ENCODE peak calls at places on chromosome 17, in six cellular contexts. T is fibroblast of the aortic adventitia, B is AG09319, M is lower lobe of right lung, K is lung, O is nephron progenitor cell. F is an unnamed sample.

GRCh38 chr17:28552201-28552999 is at the start of gene UNC119:
- DNase-seq in T (peak; percentile 47), B (peak; percentile 18), M (peak; percentile 88), K (peak; percentile 69), O (peak; percentile 90), F (peak; percentile 95)

GRCh38 chr17:39147221-39148185 is 3.9 kb downstream of the PLXDC1 start:
- DNase-seq in T (no peak), B (no peak), M (no peak), K (no peak), O (no peak), F (no peak)

GRCh38 chr17:17710728-17711541 is 29.7 kb downstream of the RAI1 start:
- DNase-seq in T (peak; percentile 82), B (peak; percentile 45), M (peak; percentile 92), K (peak; percentile 93), O (peak; percentile 62), F (no peak)

GRCh38 chr17:41466988-41467387 is at the start of gene KRT32:
- DNase-seq in T (no peak), B (no peak), M (no peak), K (no peak), O (no peak), F (no peak)

GRCh38 chr17:32901743-32902142 is 24.8 kb upstream of the MYO1D start:
- DNase-seq in T (no peak), B (no peak), M (no peak), K (no peak), O (no peak), F (no peak)

GRCh38 chr17:45719335-45720071 is 64.6 kb upstream of the CRHR1 start:
- DNase-seq in T (peak; percentile 38), B (peak; percentile 10), M (no peak), K (no peak), O (no peak), F (no peak)

GRCh38 chr17:77734371-77735050 is 224.0 kb upstream of the TNRC6C start:
- DNase-seq in T (peak; percentile 67), B (peak; percentile 46), M (peak; percentile 70), K (peak; percentile 80), O (peak; percentile 71), F (no peak)

GRCh38 chr17:58302171-58302918 is 21.6 kb upstream of the MPO start:
- DNase-seq in T (no peak), B (no peak), M (peak; percentile 18), K (peak; percentile 27), O (no peak), F (no peak)

GRCh38 chr17:38958756-38959155 is 8.4 kb downstream of the FBXO47 start:
- DNase-seq in T (peak; percentile 68), B (no peak), M (no peak), K (no peak), O (no peak), F (no peak)

GRCh38 chr17:49191407-49191916 is 18.9 kb downstream of the GNGT2 start:
- DNase-seq in T (no peak), B (peak; percentile 8), M (no peak), K (no peak), O (no peak), F (peak; percentile 39)

GRCh38 chr17:65332375-65332774 is 195.2 kb downstream of the RGS9 start:
- DNase-seq in T (peak; percentile 43), B (no peak), M (no peak), K (no peak), O (no peak), F (no peak)

GRCh38 chr17:59413014-59413725 is 81.7 kb downstream of the YPEL2 start:
- DNase-seq in T (no peak), B (no peak), M (no peak), K (no peak), O (no peak), F (no peak)

GRCh38 chr17:16477255-16477654 is 14.7 kb downstream of the LRRC75A start:
- DNase-seq in T (peak; percentile 91), B (peak; percentile 47), M (no peak), K (no peak), O (no peak), F (no peak)

GRCh38 chr17:7263071-7263800 is 958 bp upstream of the CLDN7 start:
- DNase-seq in T (no peak), B (no peak), M (peak; percentile 82), K (peak; percentile 79), O (peak; percentile 61), F (peak; percentile 40)

GRCh38 chr17:74852237-74853047 is 7.2 kb downstream of the GRIN2C start:
- DNase-seq in T (no peak), B (no peak), M (peak; percentile 62), K (no peak), O (peak; percentile 81), F (peak; percentile 94)

GRCh38 chr17:77119668-77120301 is 21.0 kb upstream of the SEC14L1 start:
- DNase-seq in T (no peak), B (no peak), M (no peak), K (no peak), O (no peak), F (no peak)

GRCh38 chr17:74775409-74776043 is 619 bp downstream of the NAT9 start:
- DNase-seq in T (no peak), B (no peak), M (no peak), K (no peak), O (no peak), F (no peak)

GRCh38 chr17:14797021-14797420 is 468.1 kb downstream of the PMP22 start:
- DNase-seq in T (no peak), B (no peak), M (no peak), K (no peak), O (no peak), F (no peak)

GRCh38 chr17:67293251-67294203 is 48.5 kb upstream of the HELZ start:
- DNase-seq in T (peak; percentile 48), B (peak; percentile 3), M (peak; percentile 80), K (peak; percentile 65), O (peak; percentile 66), F (peak; percentile 87)

GRCh38 chr17:1576500-1576899 is 13.9 kb upstream of the PITPNA start:
- DNase-seq in T (no peak), B (no peak), M (no peak), K (no peak), O (no peak), F (no peak)

GRCh38 chr17:9200699-9201359 is 179.5 kb downstream of the NTN1 start:
- DNase-seq in T (no peak), B (no peak), M (no peak), K (no peak), O (no peak), F (peak; percentile 71)

GRCh38 chr17:67212231-67212630 is 32.8 kb downstream of the HELZ start:
- DNase-seq in T (no peak), B (no peak), M (no peak), K (no peak), O (no peak), F (no peak)

GRCh38 chr17:17137731-17138585 is 68.2 kb downstream of the PLD6 start:
- DNase-seq in T (no peak), B (no peak), M (peak; percentile 30), K (no peak), O (no peak), F (peak; percentile 59)

GRCh38 chr17:32007463-32008298 is 498 bp downstream of the LRRC37B start:
- DNase-seq in T (peak; percentile 18), B (no peak), M (peak; percentile 56), K (no peak), O (no peak), F (peak; percentile 70)

GRCh38 chr17:35087731-35088646 is 24.5 kb upstream of the RFFL start:
- DNase-seq in T (peak; percentile 49), B (no peak), M (peak; percentile 75), K (peak; percentile 53), O (peak; percentile 54), F (peak; percentile 21)

GRCh38 chr17:74181341-74181740 is 22.1 kb upstream of the RPL38 start:
- DNase-seq in T (no peak), B (no peak), M (peak; percentile 15), K (no peak), O (no peak), F (no peak)

GRCh38 chr17:57972151-57972550 is 15.9 kb downstream of the VEZF1 start:
- DNase-seq in T (no peak), B (no peak), M (no peak), K (no peak), O (no peak), F (no peak)

GRCh38 chr17:8475227-8475626 is 39.5 kb downstream of the NDEL1 start:
- DNase-seq in T (no peak), B (no peak), M (no peak), K (no peak), O (no peak), F (no peak)

GRCh38 chr17:80774146-80774545 is 217.5 kb upstream of the CHMP6 start:
- DNase-seq in T (no peak), B (no peak), M (no peak), K (no peak), O (no peak), F (no peak)

GRCh38 chr17:13509561-13509960 is 92.2 kb downstream of the HS3ST3A1 start:
- DNase-seq in T (peak; percentile 53), B (no peak), M (no peak), K (no peak), O (no peak), F (no peak)

DNA sequence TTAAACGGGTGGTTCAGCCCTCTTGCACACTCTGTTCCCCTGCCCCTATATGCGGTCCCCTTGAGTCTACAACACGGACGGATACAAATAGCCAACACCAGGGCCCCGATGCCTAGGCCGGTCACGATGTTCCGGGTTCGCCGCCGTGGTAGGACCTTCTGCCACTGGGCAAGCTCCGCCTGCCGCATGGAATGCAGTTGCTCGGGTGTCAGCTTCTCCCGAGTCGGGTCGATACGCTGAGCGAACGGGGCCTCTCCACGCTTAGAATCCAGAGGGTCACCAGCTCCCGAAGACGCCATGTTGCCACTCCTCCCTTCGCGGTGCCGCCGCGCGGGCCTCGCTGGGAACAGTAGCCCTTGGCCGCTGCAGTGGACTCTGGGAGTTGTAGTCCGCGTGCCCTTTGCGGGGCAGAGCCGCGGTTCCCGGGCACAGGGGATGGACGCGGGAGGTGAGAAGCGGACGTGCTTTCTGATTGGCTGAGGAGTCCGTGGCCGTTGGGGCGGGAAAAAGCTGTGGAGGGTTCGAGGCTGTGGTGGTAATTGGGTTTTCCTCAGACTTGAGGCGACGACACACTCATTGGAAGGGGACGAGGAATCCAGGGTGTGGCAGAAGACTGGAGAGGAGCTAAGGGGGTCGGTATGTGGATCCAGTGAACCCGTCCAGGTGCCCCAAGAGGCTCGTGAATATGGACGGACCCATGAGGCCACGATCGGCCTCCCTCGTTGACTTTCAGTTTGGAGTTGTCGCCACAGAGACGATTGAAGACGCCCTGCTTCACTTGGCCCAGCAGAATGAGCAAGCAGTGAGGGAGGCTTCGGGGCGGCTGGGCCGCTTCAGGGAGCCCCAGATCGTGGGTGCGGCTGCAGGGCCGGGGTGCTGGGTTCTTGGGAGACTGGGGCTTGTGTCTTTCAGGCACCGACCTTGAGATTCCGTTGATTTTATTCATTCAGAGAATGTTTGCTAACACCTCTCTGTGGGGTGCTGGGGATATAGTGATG is at the start of the genes CNTD1 and COA3:
- DNase-seq in T (peak; percentile 80), B (peak; percentile 49), M (peak; percentile 93), K (peak; percentile 89), O (peak; percentile 89), F (peak; percentile 91)
- TF ChIP-seq CTCF in T (no peak), B (no peak), M (no peak), K (no peak), O (no peak), F (no peak)

GRCh38 chr17:3960764-3961163 is 3.5 kb downstream of the ATP2A3 start:
- DNase-seq in T (no peak), B (no peak), M (peak; percentile 68), K (no peak), O (no peak), F (no peak)
- TF ChIP-seq CTCF in T (no peak), B (no peak), M (no peak), K (no peak), O (no peak), F (no peak)

GRCh38 chr17:44219636-44220210 is at the start of gene UBTF:
- DNase-seq in T (peak; percentile 43), B (no peak), M (peak; percentile 76), K (peak; percentile 63), O (peak; percentile 75), F (peak; percentile 84)
- TF ChIP-seq CTCF in T (peak; percentile 1), B (no peak), M (no peak), K (no peak), O (no peak), F (no peak)

GRCh38 chr17:56810846-56811775 is 22.6 kb downstream of the C17orf67 start:
- DNase-seq in T (no peak), B (no peak), M (no peak), K (no peak), O (no peak), F (no peak)
- TF ChIP-seq CTCF in T (no peak), B (no peak), M (no peak), K (no peak), O (no peak), F (no peak)